ENCODE peak calls at places on chromosomes 16 and 17, in seven cellular contexts. J, O, Z, F, Q, Y and K are unnamed samples.

GRCh38 chr17:81914103-81914850 is 3.1 kb upstream of the PCYT2 start:
- DNase-seq in F (no peak), J (no peak), Q (no peak), Y (no peak), O (no peak), Z (no peak), K (no peak)

GRCh38 chr17:57569021-57569420 is 176.1 kb downstream of the CCDC182 start:
- DNase-seq in J (no peak), O (no peak), Y (no peak), Z (no peak), F (no peak), Q (no peak), K (no peak)

GRCh38 chr16:67201411-67202345 is 2.7 kb downstream of the ELMO3 start:
- DNase-seq in Y (no peak), J (no peak), O (no peak), Z (no peak), Q (no peak), F (no peak), K (no peak)

GRCh38 chr17:66747561-66748275 is 87.2 kb upstream of the CACNG5 start:
- DNase-seq in Z (no peak), F (peak), J (no peak), Q (no peak), Y (no peak), O (no peak), K (peak)

GRCh38 chr16:1539720-1540555 is 6.5 kb downstream of the TMEM204 start:
- DNase-seq in Q (no peak), Y (no peak), J (no peak), O (no peak), Z (no peak), F (no peak), K (no peak)

GRCh38 chr16:74652249-74652648 is 14.4 kb downstream of the RFWD3 start:
- DNase-seq in J (no peak), O (no peak), Z (no peak), Y (no peak), Q (no peak), F (no peak), K (no peak)

GRCh38 chr17:6374761-6375312 is 60.1 kb downstream of the AIPL1 start:
- DNase-seq in Z (peak), J (no peak), O (no peak), Q (no peak), F (no peak), Y (peak), K (no peak)

GRCh38 chr17:1201132-1201702 is 21.4 kb upstream of the ABR start:
- DNase-seq in Y (peak), Z (no peak), J (no peak), Q (no peak), O (no peak), F (no peak), K (no peak)

GRCh38 chr17:29760771-29761682 is 138.3 kb upstream of the CORO6 start:
- DNase-seq in Y (peak), Q (peak), O (peak), J (peak), Z (peak), F (peak), K (peak)

GRCh38 chr16:71572497-71573116 is 4.3 kb downstream of the TAT start:
- DNase-seq in O (no peak), Y (no peak), J (no peak), Z (no peak), F (no peak), Q (no peak), K (no peak)

GRCh38 chr16:29806096-29806579 is at the start of gene MAZ:
- DNase-seq in Z (no peak), Q (peak), Y (no peak), O (peak), F (peak), J (no peak), K (no peak)

GRCh38 chr17:50440838-50441829 is 15.1 kb downstream of the ACSF2 start:
- DNase-seq in F (no peak), O (no peak), J (no peak), Q (no peak), Z (no peak), Y (no peak), K (no peak)

GRCh38 chr16:77696149-77696548 is 26.2 kb upstream of the NUDT7 start:
- DNase-seq in J (no peak), Z (no peak), O (no peak), F (no peak), Y (no peak), Q (no peak), K (no peak)

GRCh38 chr16:11107781-11108465 is 148.1 kb downstream of the SOCS1 start:
- DNase-seq in O (no peak), Y (no peak), F (no peak), Z (no peak), J (no peak), Q (no peak), K (no peak)

GRCh38 chr17:76153640-76154039 is 12.6 kb upstream of the FOXJ1 start:
- DNase-seq in Z (no peak), O (no peak), F (no peak), Y (no peak), J (no peak), Q (no peak), K (no peak)

GRCh38 chr17:5770556-5771270 is 186.4 kb upstream of the NLRP1 start:
- DNase-seq in J (no peak), O (no peak), Y (no peak), Q (no peak), F (no peak), Z (no peak), K (no peak)

GRCh38 chr17:29733151-29733550 is 110.4 kb upstream of the CORO6 start:
- DNase-seq in Q (no peak), O (no peak), J (no peak), Z (no peak), Y (no peak), F (no peak), K (no peak)

GRCh38 chr16:68116256-68116853 is 31.2 kb downstream of the NFATC3 start:
- DNase-seq in J (peak), Y (no peak), Z (no peak), F (no peak), O (no peak), Q (no peak), K (no peak)

GRCh38 chr17:55770220-55770870 is 19.5 kb downstream of the PCTP start:
- DNase-seq in Y (no peak), Z (no peak), F (peak), J (peak), O (peak), Q (no peak), K (peak)

GRCh38 chr16:87945351-87946042 is 5.7 kb upstream of the BANP start:
- DNase-seq in Q (no peak), Y (no peak), O (no peak), F (no peak), J (no peak), Z (peak), K (no peak)